ENCODE peak calls at places on chromosomes 6 and 20, in ten cellular contexts. One of them, this sample, is unnamed.
A peak's percentile ranks its signal among the peaks of the same experiment; 100 is the strongest.

GRCh38 chr6:101926149-101926925 is 532.8 kb downstream of the GRIK2 start:
- DNase-seq in heart right ventricle: no peak
- DNase-seq in Peyer's patch: no peak
- DNase-seq in A673: peak; percentile 92
- DNase-seq in left lung: no peak
- DNase-seq in foreskin keratinocyte: no peak
- DNase-seq in adipocyte: peak; percentile 54
- DNase-seq in right lobe of liver: no peak
- DNase-seq in ascending aorta: no peak
- DNase-seq in left ventricle myocardium inferior: no peak
- DNase-seq in this sample: no peak

GRCh38 chr6:72948153-72948552 is 277.1 kb downstream of the KHDC1L start:
- DNase-seq in heart right ventricle: no peak
- DNase-seq in Peyer's patch: no peak
- DNase-seq in A673: no peak
- DNase-seq in left lung: no peak
- DNase-seq in foreskin keratinocyte: no peak
- DNase-seq in adipocyte: no peak
- DNase-seq in right lobe of liver: no peak
- DNase-seq in ascending aorta: no peak
- DNase-seq in left ventricle myocardium inferior: no peak
- DNase-seq in this sample: no peak

GRCh38 chr6:94254689-94255088 is 835.3 kb upstream of the EPHA7 start:
- DNase-seq in heart right ventricle: no peak
- DNase-seq in Peyer's patch: no peak
- DNase-seq in A673: peak; percentile 33
- DNase-seq in left lung: no peak
- DNase-seq in foreskin keratinocyte: peak; percentile 7
- DNase-seq in adipocyte: no peak
- DNase-seq in right lobe of liver: no peak
- DNase-seq in ascending aorta: no peak
- DNase-seq in left ventricle myocardium inferior: no peak
- DNase-seq in this sample: no peak

GRCh38 chr6:43804550-43805223 is 34.7 kb downstream of the VEGFA start:
- DNase-seq in heart right ventricle: no peak
- DNase-seq in Peyer's patch: peak; percentile 85
- DNase-seq in A673: no peak
- DNase-seq in left lung: no peak
- DNase-seq in foreskin keratinocyte: no peak
- DNase-seq in adipocyte: no peak
- DNase-seq in right lobe of liver: peak; percentile 65
- DNase-seq in ascending aorta: no peak
- DNase-seq in left ventricle myocardium inferior: no peak
- DNase-seq in this sample: no peak

GRCh38 chr6:12010635-12011275 is 1.4 kb upstream of the HIVEP1 start:
- DNase-seq in heart right ventricle: peak; percentile 69
- DNase-seq in Peyer's patch: peak; percentile 81
- DNase-seq in A673: peak; percentile 76
- DNase-seq in left lung: peak; percentile 88
- DNase-seq in foreskin keratinocyte: peak; percentile 77
- DNase-seq in adipocyte: no peak
- DNase-seq in right lobe of liver: peak; percentile 75
- DNase-seq in ascending aorta: peak; percentile 83
- DNase-seq in left ventricle myocardium inferior: peak; percentile 77
- DNase-seq in this sample: no peak

GRCh38 chr20:47774081-47774777 is 11.1 kb downstream of the SULF2 start:
- DNase-seq in heart right ventricle: no peak
- DNase-seq in Peyer's patch: peak; percentile 51
- DNase-seq in A673: peak; percentile 65
- DNase-seq in left lung: no peak
- DNase-seq in foreskin keratinocyte: no peak
- DNase-seq in adipocyte: no peak
- DNase-seq in right lobe of liver: no peak
- DNase-seq in ascending aorta: no peak
- DNase-seq in left ventricle myocardium inferior: no peak
- DNase-seq in this sample: no peak

GRCh38 chr6:160055378-160055777 is 66.2 kb upstream of the SLC22A1 start:
- DNase-seq in heart right ventricle: no peak
- DNase-seq in Peyer's patch: no peak
- DNase-seq in A673: no peak
- DNase-seq in left lung: no peak
- DNase-seq in foreskin keratinocyte: no peak
- DNase-seq in adipocyte: no peak
- DNase-seq in right lobe of liver: no peak
- DNase-seq in ascending aorta: no peak
- DNase-seq in left ventricle myocardium inferior: no peak
- DNase-seq in this sample: no peak

GRCh38 chr6:157283330-157283898 is 39.9 kb downstream of the TMEM242 start:
- DNase-seq in heart right ventricle: no peak
- DNase-seq in Peyer's patch: no peak
- DNase-seq in A673: no peak
- DNase-seq in left lung: no peak
- DNase-seq in foreskin keratinocyte: no peak
- DNase-seq in adipocyte: no peak
- DNase-seq in right lobe of liver: no peak
- DNase-seq in ascending aorta: no peak
- DNase-seq in left ventricle myocardium inferior: no peak
- DNase-seq in this sample: no peak

GRCh38 chr6:123588546-123588895 is 48.2 kb downstream of the TRDN start:
- DNase-seq in heart right ventricle: no peak
- DNase-seq in Peyer's patch: no peak
- DNase-seq in A673: no peak
- DNase-seq in left lung: no peak
- DNase-seq in foreskin keratinocyte: no peak
- DNase-seq in adipocyte: no peak
- DNase-seq in right lobe of liver: no peak
- DNase-seq in ascending aorta: no peak
- DNase-seq in left ventricle myocardium inferior: no peak
- DNase-seq in this sample: no peak

GRCh38 chr6:21748343-21749063 is 155.0 kb downstream of the SOX4 start:
- DNase-seq in heart right ventricle: no peak
- DNase-seq in Peyer's patch: no peak
- DNase-seq in A673: peak; percentile 86
- DNase-seq in left lung: no peak
- DNase-seq in foreskin keratinocyte: no peak
- DNase-seq in adipocyte: peak; percentile 55
- DNase-seq in right lobe of liver: no peak
- DNase-seq in ascending aorta: no peak
- DNase-seq in left ventricle myocardium inferior: no peak
- DNase-seq in this sample: no peak

GRCh38 chr6:138215071-138215470 is 3.2 kb downstream of the PBOV1 start:
- DNase-seq in heart right ventricle: no peak
- DNase-seq in Peyer's patch: peak; percentile 52
- DNase-seq in A673: no peak
- DNase-seq in left lung: no peak
- DNase-seq in foreskin keratinocyte: no peak
- DNase-seq in adipocyte: no peak
- DNase-seq in right lobe of liver: no peak
- DNase-seq in ascending aorta: no peak
- DNase-seq in left ventricle myocardium inferior: no peak
- DNase-seq in this sample: no peak

GRCh38 chr20:16061394-16061793 is 511.9 kb downstream of the KIF16B start:
- DNase-seq in heart right ventricle: no peak
- DNase-seq in Peyer's patch: no peak
- DNase-seq in A673: no peak
- DNase-seq in left lung: no peak
- DNase-seq in foreskin keratinocyte: no peak
- DNase-seq in adipocyte: no peak
- DNase-seq in right lobe of liver: no peak
- DNase-seq in ascending aorta: no peak
- DNase-seq in left ventricle myocardium inferior: no peak
- DNase-seq in this sample: no peak

GRCh38 chr6:143126574-143126941 is 65.9 kb downstream of the AIG1 start:
- DNase-seq in heart right ventricle: no peak
- DNase-seq in Peyer's patch: no peak
- DNase-seq in A673: no peak
- DNase-seq in left lung: no peak
- DNase-seq in foreskin keratinocyte: no peak
- DNase-seq in adipocyte: no peak
- DNase-seq in right lobe of liver: no peak
- DNase-seq in ascending aorta: no peak
- DNase-seq in left ventricle myocardium inferior: no peak
- DNase-seq in this sample: no peak
- H3K4me1 ChIP-seq in heart right ventricle: no peaks in the 10 kb centered on the region
- H3K4me1 ChIP-seq in Peyer's patch: no peaks in the 10 kb centered on the region
- H3K4me1 ChIP-seq in A673: no peaks in the 10 kb centered on the region
- H3K4me1 ChIP-seq in left lung: no peaks in the 10 kb centered on the region
- H3K4me1 ChIP-seq in foreskin keratinocyte: no peaks in the 10 kb centered on the region
- H3K4me1 ChIP-seq in adipocyte: peaks cover 7% of the 10 kb centered on the region
- H3K4me1 ChIP-seq in right lobe of liver: no peaks in the 10 kb centered on the region
- H3K4me1 ChIP-seq in ascending aorta: no peaks in the 10 kb centered on the region
- H3K4me1 ChIP-seq in left ventricle myocardium inferior: no peaks in the 10 kb centered on the region
- H3K4me1 ChIP-seq in this sample: no peaks in the 10 kb centered on the region

GRCh38 chr20:62085206-62085605 is 19.5 kb upstream of the TAF4 start:
- DNase-seq in heart right ventricle: no peak
- DNase-seq in Peyer's patch: no peak
- DNase-seq in A673: no peak
- DNase-seq in left lung: no peak
- DNase-seq in foreskin keratinocyte: no peak
- DNase-seq in adipocyte: no peak
- DNase-seq in right lobe of liver: no peak
- DNase-seq in ascending aorta: no peak
- DNase-seq in left ventricle myocardium inferior: no peak
- DNase-seq in this sample: no peak
- H3K27me3 ChIP-seq in heart right ventricle: no peaks in the 10 kb centered on the region
- H3K27me3 ChIP-seq in Peyer's patch: no peaks in the 10 kb centered on the region
- H3K27me3 ChIP-seq in A673: no peaks in the 10 kb centered on the region
- H3K27me3 ChIP-seq in left lung: peaks cover 41% of the 10 kb centered on the region
- H3K27me3 ChIP-seq in foreskin keratinocyte: no peaks in the 10 kb centered on the region
- H3K27me3 ChIP-seq in adipocyte: peaks cover 14% of the 10 kb centered on the region
- H3K27me3 ChIP-seq in right lobe of liver: no peaks in the 10 kb centered on the region
- H3K27me3 ChIP-seq in ascending aorta: no peaks in the 10 kb centered on the region
- H3K27me3 ChIP-seq in left ventricle myocardium inferior: peaks cover 21% of the 10 kb centered on the region
- H3K27me3 ChIP-seq in this sample: no peaks in the 10 kb centered on the region

DNA sequence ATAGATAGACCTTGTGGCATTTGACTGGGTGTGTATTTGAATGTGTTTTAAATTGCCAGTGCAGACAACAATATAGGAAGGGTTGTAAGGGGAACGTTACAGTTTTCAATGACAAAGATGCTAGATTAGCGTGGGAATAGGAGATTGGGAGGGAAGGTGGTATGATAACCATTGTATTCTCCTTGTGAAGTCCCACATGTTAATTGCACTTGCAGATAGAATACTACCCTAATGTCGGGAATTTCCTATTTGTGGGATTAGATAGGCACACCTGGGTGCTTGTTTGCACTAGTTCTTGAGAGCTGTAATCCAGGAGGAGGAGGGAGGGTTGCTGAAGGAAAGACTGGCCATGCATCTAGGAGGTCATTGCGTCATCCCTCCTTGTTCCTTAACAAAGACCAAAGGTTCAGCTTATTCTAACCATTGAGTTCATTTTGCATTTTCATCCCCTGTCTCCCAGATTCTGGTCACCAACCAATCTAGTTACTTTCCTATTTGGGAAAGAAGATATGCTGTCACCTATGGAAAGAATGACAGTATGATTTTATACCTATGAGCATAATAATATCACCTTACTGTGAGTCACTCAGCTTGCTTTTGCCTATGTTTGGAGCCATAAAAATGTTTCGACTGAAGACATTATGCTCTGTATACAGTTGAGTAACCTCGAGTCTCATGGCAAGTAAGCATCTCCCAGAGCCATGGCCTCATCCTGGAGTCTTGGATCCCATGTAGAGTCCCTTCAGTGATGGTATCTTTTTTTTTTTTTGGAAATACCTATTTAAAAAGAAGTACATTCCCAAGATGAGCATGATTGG is 201.5 kb downstream of the DTNBP1 start:
- DNase-seq in heart right ventricle: no peak
- DNase-seq in Peyer's patch: no peak
- DNase-seq in A673: no peak
- DNase-seq in left lung: no peak
- DNase-seq in foreskin keratinocyte: no peak
- DNase-seq in adipocyte: no peak
- DNase-seq in right lobe of liver: no peak
- DNase-seq in ascending aorta: no peak
- DNase-seq in left ventricle myocardium inferior: no peak
- DNase-seq in this sample: no peak
- H3K4me1 ChIP-seq in heart right ventricle: peaks cover 35% of the 10 kb centered on the region
- H3K4me1 ChIP-seq in Peyer's patch: peaks cover 4% of the 10 kb centered on the region
- H3K4me1 ChIP-seq in A673: peaks cover 29% of the 10 kb centered on the region
- H3K4me1 ChIP-seq in left lung: peaks cover 20% of the 10 kb centered on the region
- H3K4me1 ChIP-seq in foreskin keratinocyte: peaks cover 14% of the 10 kb centered on the region
- H3K4me1 ChIP-seq in adipocyte: peaks cover 37% of the 10 kb centered on the region
- H3K4me1 ChIP-seq in right lobe of liver: peaks cover 15% of the 10 kb centered on the region
- H3K4me1 ChIP-seq in ascending aorta: no peaks in the 10 kb centered on the region
- H3K4me1 ChIP-seq in left ventricle myocardium inferior: peaks cover 62% of the 10 kb centered on the region
- H3K4me1 ChIP-seq in this sample: no peaks in the 10 kb centered on the region

GRCh38 chr20:45032276-45032675 is 66.0 kb downstream of the STK4 start:
- DNase-seq in heart right ventricle: no peak
- DNase-seq in Peyer's patch: no peak
- DNase-seq in A673: no peak
- DNase-seq in left lung: no peak
- DNase-seq in foreskin keratinocyte: no peak
- DNase-seq in adipocyte: no peak
- DNase-seq in right lobe of liver: no peak
- DNase-seq in ascending aorta: no peak
- DNase-seq in left ventricle myocardium inferior: no peak
- DNase-seq in this sample: no peak

GRCh38 chr20:45029884-45030283 is 63.6 kb downstream of the STK4 start:
- DNase-seq in heart right ventricle: no peak
- DNase-seq in Peyer's patch: no peak
- DNase-seq in A673: no peak
- DNase-seq in left lung: no peak
- DNase-seq in foreskin keratinocyte: no peak
- DNase-seq in adipocyte: no peak
- DNase-seq in right lobe of liver: no peak
- DNase-seq in ascending aorta: no peak
- DNase-seq in left ventricle myocardium inferior: no peak
- DNase-seq in this sample: no peak

GRCh38 chr20:45036044-45036755 is 64.7 kb downstream of the KCNS1 start:
- DNase-seq in heart right ventricle: no peak
- DNase-seq in Peyer's patch: no peak
- DNase-seq in A673: peak; percentile 12
- DNase-seq in left lung: no peak
- DNase-seq in foreskin keratinocyte: peak; percentile 85
- DNase-seq in adipocyte: peak; percentile 68
- DNase-seq in right lobe of liver: no peak
- DNase-seq in ascending aorta: no peak
- DNase-seq in left ventricle myocardium inferior: no peak
- DNase-seq in this sample: peak; percentile 25

GRCh38 chr20:45034436-45034835 is 66.5 kb downstream of the KCNS1 start:
- DNase-seq in heart right ventricle: no peak
- DNase-seq in Peyer's patch: no peak
- DNase-seq in A673: no peak
- DNase-seq in left lung: no peak
- DNase-seq in foreskin keratinocyte: no peak
- DNase-seq in adipocyte: no peak
- DNase-seq in right lobe of liver: no peak
- DNase-seq in ascending aorta: no peak
- DNase-seq in left ventricle myocardium inferior: no peak
- DNase-seq in this sample: no peak

DNA sequence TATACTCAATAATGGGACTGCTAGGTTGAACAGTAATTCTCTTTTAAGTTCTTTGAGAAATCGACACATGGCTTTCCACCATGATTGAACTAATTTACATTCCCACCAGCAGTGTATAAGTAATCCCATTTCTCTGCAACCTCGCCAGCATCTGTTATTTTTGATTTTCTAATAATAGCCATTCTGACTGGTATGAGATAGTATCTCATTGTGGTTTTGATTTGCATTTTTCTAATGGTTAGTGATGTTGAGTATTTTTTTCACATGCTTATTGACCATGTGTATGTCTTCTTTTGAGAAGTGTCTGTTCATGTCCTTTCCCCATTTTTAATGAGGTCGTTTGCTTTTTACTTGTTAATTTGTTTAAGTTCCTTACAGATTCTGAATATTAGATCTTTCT is 66.5 kb downstream of the STK4 start:
- DNase-seq in heart right ventricle: no peak
- DNase-seq in Peyer's patch: no peak
- DNase-seq in A673: no peak
- DNase-seq in left lung: no peak
- DNase-seq in foreskin keratinocyte: no peak
- DNase-seq in adipocyte: no peak
- DNase-seq in right lobe of liver: no peak
- DNase-seq in ascending aorta: no peak
- DNase-seq in left ventricle myocardium inferior: no peak
- DNase-seq in this sample: no peak
- H3K27me3 ChIP-seq in heart right ventricle: no peaks in the 10 kb centered on the region
- H3K27me3 ChIP-seq in Peyer's patch: no peaks in the 10 kb centered on the region
- H3K27me3 ChIP-seq in A673: no peaks in the 10 kb centered on the region
- H3K27me3 ChIP-seq in left lung: no peaks in the 10 kb centered on the region
- H3K27me3 ChIP-seq in foreskin keratinocyte: no peaks in the 10 kb centered on the region
- H3K27me3 ChIP-seq in adipocyte: no peaks in the 10 kb centered on the region
- H3K27me3 ChIP-seq in right lobe of liver: no peaks in the 10 kb centered on the region
- H3K27me3 ChIP-seq in ascending aorta: no peaks in the 10 kb centered on the region
- H3K27me3 ChIP-seq in left ventricle myocardium inferior: no peaks in the 10 kb centered on the region
- H3K27me3 ChIP-seq in this sample: no peaks in the 10 kb centered on the region